ENCODE peak calls at places on chromosomes 13 and 19, in nine cellular contexts. R, U, P, O, D, L, K, C and J are unnamed samples.

GRCh38 chr13:32125221-32125621 is 93.6 kb downstream of the FRY start:
- DNase-seq in P (no peak), R (peak), K (peak), D (peak), O (no peak), L (no peak), U (peak), C (peak), J (peak)

GRCh38 chr13:98438246-98439135 is 138.4 kb downstream of the STK24 start:
- DNase-seq in O (no peak), P (no peak), R (no peak), C (no peak), K (no peak), D (no peak), L (no peak), U (no peak), J (no peak)

GRCh38 chr13:33073338-33073737 is 57.1 kb downstream of the KL start:
- DNase-seq in L (no peak), C (no peak), U (no peak), P (no peak), D (no peak), R (no peak), O (no peak), K (no peak), J (no peak)

GRCh38 chr13:81116461-81117282 is 775.7 kb upstream of the SPRY2 start:
- DNase-seq in C (no peak), K (no peak), U (no peak), D (peak), O (no peak), R (no peak), P (no peak), L (no peak), J (no peak)

GRCh38 chr13:28501547-28501946 is 6.6 kb upstream of the FLT1 start:
- DNase-seq in D (no peak), O (no peak), U (no peak), L (no peak), R (no peak), P (peak), C (no peak), K (no peak), J (no peak)

GRCh38 chr13:59931621-59932020 is 232.1 kb downstream of the DIAPH3 start:
- DNase-seq in O (no peak), U (no peak), L (no peak), P (no peak), K (no peak), C (no peak), D (no peak), R (no peak), J (no peak)

GRCh38 chr19:6119031-6119430 is 8.7 kb upstream of the RFX2 start:
- DNase-seq in L (no peak), U (no peak), C (no peak), O (no peak), D (no peak), K (no peak), P (no peak), R (no peak), J (no peak)

GRCh38 chr19:2064395-2064787 is 13.3 kb upstream of the MKNK2 start:
- DNase-seq in L (peak), R (no peak), C (no peak), P (no peak), U (no peak), D (no peak), O (no peak), K (no peak), J (no peak)

GRCh38 chr13:110506859-110507566 is 54.5 kb downstream of the RAB20 start:
- DNase-seq in P (peak), L (peak), D (peak), O (peak), K (peak), U (no peak), R (no peak), C (peak), J (peak)

GRCh38 chr19:34276614-34277013 is 22.3 kb downstream of the GARRE1 start:
- DNase-seq in D (no peak), O (no peak), R (no peak), P (no peak), U (no peak), K (no peak), L (no peak), C (no peak), J (no peak)

GRCh38 chr13:59510377-59510776 is 653.4 kb downstream of the DIAPH3 start:
- DNase-seq in L (no peak), K (no peak), R (no peak), P (no peak), U (no peak), C (no peak), D (no peak), O (no peak), J (no peak)

GRCh38 chr19:4374451-4375163 is 25.7 kb downstream of the SH3GL1 start:
- DNase-seq in R (peak), C (peak), P (peak), D (peak), U (no peak), O (peak), L (peak), K (peak), J (peak)

GRCh38 chr19:55624109-55625003 is at the start of gene ZNF784:
- DNase-seq in L (peak), R (no peak), D (peak), C (peak), K (peak), U (peak), P (peak), O (peak), J (peak)

GRCh38 chr19:52190679-52191293 is 934 bp downstream of the PPP2R1A start:
- DNase-seq in U (no peak), O (peak), C (peak), K (peak), D (peak), R (peak), L (no peak), P (peak), J (peak)

GRCh38 chr19:50167314-50167721 is 4.2 kb upstream of the IZUMO2 start:
- DNase-seq in K (no peak), P (no peak), O (no peak), L (no peak), U (no peak), C (no peak), D (no peak), R (no peak), J (no peak)

GRCh38 chr19:12801466-12802266 is at the start of the genes PRDX2 and THSD8:
- DNase-seq in K (peak), C (peak), L (peak), D (peak), P (peak), U (no peak), O (no peak), R (no peak), J (peak)

GRCh38 chr13:66969291-66969690 is 260.8 kb downstream of the PCDH9 start:
- DNase-seq in D (no peak), U (no peak), K (no peak), C (no peak), P (no peak), O (no peak), L (no peak), R (no peak), J (no peak)

GRCh38 chr13:59877933-59878332 is 285.8 kb downstream of the DIAPH3 start:
- DNase-seq in K (peak), P (no peak), R (no peak), U (no peak), L (no peak), O (no peak), C (peak), D (peak), J (no peak)

GRCh38 chr13:43965446-43965845 is 85.7 kb downstream of the LACC1 start:
- DNase-seq in K (no peak), O (no peak), U (no peak), R (no peak), D (no peak), L (no peak), P (no peak), C (no peak), J (no peak)

GRCh38 chr13:53873558-53873957 is 844.9 kb downstream of the OLFM4 start:
- DNase-seq in L (no peak), K (no peak), C (no peak), R (no peak), U (no peak), O (no peak), D (no peak), P (no peak), J (no peak)

GRCh38 chr19:7565332-7565731 is 29.8 kb downstream of the PNPLA6 start:
- DNase-seq in U (no peak), R (no peak), O (no peak), K (no peak), C (peak), L (no peak), P (no peak), D (no peak), J (no peak)

GRCh38 chr13:90055760-90056159 is 1291.7 kb upstream of the MIR17HG start:
- DNase-seq in P (no peak), K (no peak), R (no peak), O (no peak), D (no peak), U (no peak), L (no peak), C (no peak), J (no peak)

GRCh38 chr13:35983206-35983605 is 148.0 kb downstream of the DCLK1 start:
- DNase-seq in C (no peak), D (no peak), O (no peak), R (peak), L (no peak), P (no peak), U (no peak), K (no peak), J (no peak)

GRCh38 chr13:52851153-52851962 is 2.9 kb upstream of the PCDH8 start:
- DNase-seq in D (peak), P (peak), C (peak), K (peak), R (no peak), L (no peak), U (no peak), O (no peak), J (peak)

GRCh38 chr13:36712785-36713184 is 39.0 kb downstream of the SERTM1 start:
- DNase-seq in D (peak), P (no peak), L (no peak), K (peak), O (no peak), U (peak), C (peak), R (no peak), J (peak)

GRCh38 chr13:66077286-66077685 is 1152.8 kb downstream of the PCDH9 start:
- DNase-seq in U (no peak), P (no peak), D (peak), R (no peak), C (peak), O (no peak), L (no peak), K (no peak), J (no peak)

GRCh38 chr13:96728463-96728862 is 265.8 kb downstream of the OXGR1 start:
- DNase-seq in P (no peak), U (no peak), O (no peak), C (no peak), D (no peak), K (no peak), R (no peak), L (no peak), J (no peak)

GRCh38 chr13:60351326-60351725 is 45.7 kb upstream of the TDRD3 start:
- DNase-seq in O (no peak), K (peak), C (peak), L (no peak), U (peak), R (no peak), P (no peak), D (peak), J (peak)

GRCh38 chr19:2149980-2150793 is 1.2 kb downstream of the AP3D1 start:
- DNase-seq in D (no peak), R (no peak), K (peak), L (no peak), C (peak), O (no peak), P (no peak), U (no peak), J (peak)

GRCh38 chr13:40074338-40074737 is 418.9 kb downstream of the COG6 start:
- DNase-seq in P (no peak), L (peak), R (no peak), D (peak), K (peak), U (no peak), C (no peak), O (no peak), J (peak)

GRCh38 chr13:105573134-105573533 is 962.3 kb downstream of the EFNB2 start:
- DNase-seq in U (no peak), P (no peak), D (no peak), L (no peak), K (no peak), C (peak), O (no peak), R (no peak), J (no peak)

GRCh38 chr19:1630012-1630411 is 22.4 kb downstream of the TCF3 start:
- DNase-seq in K (no peak), P (no peak), O (no peak), D (no peak), C (no peak), R (no peak), L (no peak), U (no peak), J (no peak)

GRCh38 chr13:95235199-95235726 is 66.0 kb downstream of the ABCC4 start:
- DNase-seq in K (peak), R (no peak), U (no peak), O (no peak), C (no peak), L (no peak), P (no peak), D (peak), J (no peak)

GRCh38 chr13:102392810-102393209 is 9.0 kb downstream of the FGF14 start:
- DNase-seq in K (no peak), D (no peak), R (no peak), U (no peak), O (no peak), L (no peak), P (no peak), C (no peak), J (no peak)

GRCh38 chr19:4057913-4058695 is 8.6 kb downstream of the ZBTB7A start:
- DNase-seq in K (peak), O (peak), P (peak), L (peak), C (peak), R (no peak), D (peak), U (peak), J (peak)

GRCh38 chr13:51599444-51600176 is 15.3 kb downstream of the WDFY2 start:
- DNase-seq in L (no peak), O (no peak), C (no peak), R (no peak), U (no peak), D (no peak), P (no peak), K (no peak), J (no peak)
- TF ChIP-seq CTCF in L (no peak), O (no peak), C (no peak), R (no peak), U (no peak), D (peak), P (no peak), K (no peak), J (no peak)

GRCh38 chr13:109370486-109370885 is 415.9 kb downstream of the IRS2 start:
- DNase-seq in K (no peak), P (no peak), D (no peak), U (no peak), O (no peak), L (no peak), R (no peak), C (no peak), J (no peak)

GRCh38 chr13:109366521-109366920 is 419.9 kb downstream of the IRS2 start:
- DNase-seq in C (no peak), P (no peak), R (no peak), D (no peak), L (no peak), U (no peak), O (no peak), K (no peak), J (no peak)

GRCh38 chr13:109371066-109371465 is 415.3 kb downstream of the IRS2 start:
- DNase-seq in C (no peak), D (no peak), P (no peak), O (no peak), K (no peak), R (no peak), L (no peak), U (no peak), J (no peak)

GRCh38 chr13:109369357-109370052 is 416.9 kb downstream of the IRS2 start:
- DNase-seq in U (no peak), R (no peak), L (no peak), P (no peak), O (no peak), C (no peak), D (no peak), K (no peak), J (no peak)

DNA sequence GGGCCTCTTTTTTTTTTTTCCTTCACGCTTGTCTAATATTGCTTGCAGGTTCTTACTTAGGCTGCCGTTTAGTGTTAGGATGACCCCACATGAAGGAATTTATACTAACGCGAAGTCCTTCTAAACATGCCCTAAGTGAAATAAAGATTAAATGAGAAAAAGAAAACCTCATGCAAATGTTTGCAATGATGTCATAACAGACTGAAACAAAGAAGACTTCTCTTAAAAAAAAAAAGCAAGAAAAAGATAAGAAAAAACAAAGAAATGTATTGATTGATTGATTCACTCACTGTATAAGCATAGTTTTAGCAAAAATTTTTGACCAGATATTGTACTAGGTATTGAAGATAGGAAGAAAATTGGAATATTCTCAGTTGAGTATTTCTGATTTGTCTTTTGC is 418.2 kb downstream of the IRS2 start:
- DNase-seq in L (no peak), C (no peak), P (no peak), R (no peak), U (no peak), O (no peak), D (no peak), K (no peak), J (no peak)
- H3K4me3 ChIP-seq in L (no peak), C (no peak), P (no peak), R (no peak), U (no peak), O (no peak), D (no peak), K (no peak), J (no peak)

GRCh38 chr13:101262306-101262705 is 154.0 kb downstream of the NALCN start:
- DNase-seq in P (no peak), D (no peak), R (no peak), O (no peak), U (no peak), C (no peak), K (no peak), L (no peak), J (no peak)
- TF ChIP-seq CTCF in P (no peak), D (no peak), R (no peak), O (no peak), U (no peak), C (no peak), K (no peak), L (no peak), J (no peak)

DNA sequence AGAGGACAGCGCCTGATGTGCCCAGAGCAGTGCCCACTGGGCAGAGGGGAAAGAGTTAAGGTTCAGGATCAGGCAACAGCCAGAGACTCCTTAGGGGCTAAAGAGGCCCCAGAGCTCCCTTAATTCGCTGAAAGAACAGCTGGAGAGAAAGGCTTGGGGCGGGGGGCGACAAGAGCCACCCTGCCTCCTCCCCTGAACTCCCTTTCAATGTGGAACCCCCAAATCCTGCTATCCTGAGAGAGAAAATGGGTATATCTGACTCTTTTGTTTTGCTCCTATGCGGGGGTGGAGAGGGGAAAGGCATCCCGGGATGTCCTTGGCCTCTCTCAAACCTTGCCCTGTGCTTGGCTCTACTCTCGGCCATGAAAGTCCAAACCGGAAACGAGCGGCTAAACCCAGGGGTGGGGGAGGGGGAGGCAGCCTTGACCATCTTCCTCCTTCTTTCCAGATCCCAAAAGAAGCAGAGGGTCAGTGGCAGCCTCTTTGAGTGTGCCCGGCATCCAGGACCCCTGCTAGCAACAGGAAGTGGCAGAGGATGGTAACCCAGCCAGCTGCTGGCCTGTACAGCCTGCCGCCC is 4.7 kb downstream of the PRKACA start:
- DNase-seq in D (no peak), P (peak), O (no peak), R (no peak), L (peak), C (peak), K (peak), U (no peak), J (peak)
- H3K4me3 ChIP-seq in D (no peak), P (peak), O (no peak), R (peak), L (peak), C (no peak), K (peak), U (no peak), J (no peak)

GRCh38 chr13:73334459-73334858 is 275.7 kb downstream of the KLF5 start:
- DNase-seq in U (no peak), K (peak), P (no peak), D (no peak), C (peak), L (no peak), R (no peak), O (peak), J (peak)

GRCh38 chr13:73335226-73335625 is 276.4 kb downstream of the KLF5 start:
- DNase-seq in U (peak), K (peak), L (no peak), P (no peak), O (peak), R (no peak), D (peak), C (peak), J (peak)

GRCh38 chr13:73336789-73337188 is 278.0 kb downstream of the KLF5 start:
- DNase-seq in O (peak), R (no peak), L (no peak), P (no peak), U (no peak), C (no peak), D (no peak), K (no peak), J (no peak)

GRCh38 chr13:73337511-73337910 is 278.7 kb downstream of the KLF5 start:
- DNase-seq in C (no peak), U (no peak), O (no peak), P (no peak), R (no peak), D (peak), L (no peak), K (no peak), J (no peak)

GRCh38 chr13:73335938-73336337 is 277.1 kb downstream of the KLF5 start:
- DNase-seq in U (no peak), O (peak), R (no peak), P (no peak), L (no peak), D (no peak), K (no peak), C (peak), J (peak)
- TF ChIP-seq CTCF in U (no peak), O (no peak), R (no peak), P (no peak), L (no peak), D (no peak), K (no peak), C (no peak), J (no peak)

DNA sequence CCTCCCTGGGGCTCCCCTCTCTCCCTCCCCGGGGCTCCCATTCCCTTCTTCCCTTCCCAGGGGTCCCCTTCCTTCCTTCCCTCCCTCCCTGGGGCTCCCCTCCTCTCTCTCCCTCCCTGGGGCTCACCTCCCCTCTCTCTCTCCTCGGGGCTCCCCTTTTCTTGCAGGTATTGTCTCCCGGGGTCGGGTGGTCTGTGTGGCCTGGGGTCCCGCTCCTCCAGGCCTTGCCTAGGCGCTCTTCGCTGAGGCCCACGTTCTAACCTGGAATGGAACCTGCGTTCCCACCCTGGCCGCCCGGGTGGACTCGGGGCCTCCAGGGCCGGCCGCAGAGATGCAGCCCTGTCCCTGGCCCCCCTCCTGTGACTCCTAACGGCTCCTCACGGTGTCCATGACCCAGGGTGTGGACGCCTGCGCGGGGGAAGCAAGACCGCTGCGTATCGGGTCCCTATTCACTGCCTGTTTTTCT is 940 bp upstream of the DCUN1D2 start:
- DNase-seq in L (peak), K (peak), C (peak), D (peak), O (peak), P (peak), U (no peak), R (no peak), J (peak)
- H3K4me3 ChIP-seq in L (peak), K (peak), C (peak), D (peak), O (peak), P (peak), U (peak), R (peak), J (peak)

GRCh38 chr13:109028626-109029025 is 399.2 kb downstream of the MYO16 start:
- DNase-seq in K (peak), O (no peak), D (no peak), R (no peak), U (no peak), C (no peak), L (no peak), P (no peak), J (peak)

GRCh38 chr13:109026266-109026665 is 396.9 kb downstream of the MYO16 start:
- DNase-seq in K (no peak), O (no peak), R (no peak), U (no peak), C (no peak), P (no peak), D (no peak), L (no peak), J (no peak)
- TF ChIP-seq CTCF in K (no peak), O (no peak), R (no peak), U (no peak), C (no peak), P (no peak), D (peak), L (no peak), J (no peak)